ENCODE peak calls at places on chromosome 7, in six cellular contexts. One of them, this sample, is unnamed.

GRCh38 chr7:15352807-15353206 is 209.0 kb downstream of the AGMO start:
- DNase-seq in effector memory CD8-positive, alpha-beta T cell: no peak
- DNase-seq in NCI-H2171 treated with DMSO at 0.1 percent for 48 hours: no peak
- DNase-seq in activated CD8-positive, alpha-beta T cell treated with anti-CD3 and anti-CD28 coated beads, Interleukin-2, amount 10 ng/mL, durations not matched to agents 7 days and 5 days: no peak
- DNase-seq in fibroblast of the aortic adventitia: no peak
- DNase-seq in HEK293T: no peak
- DNase-seq in this sample: no peak

GRCh38 chr7:118153551-118154177 is 30.3 kb upstream of the LSM8 start:
- DNase-seq in effector memory CD8-positive, alpha-beta T cell: peak; percentile 28
- DNase-seq in NCI-H2171 treated with DMSO at 0.1 percent for 48 hours: peak; percentile 41
- DNase-seq in activated CD8-positive, alpha-beta T cell treated with anti-CD3 and anti-CD28 coated beads, Interleukin-2, amount 10 ng/mL, durations not matched to agents 7 days and 5 days: peak; percentile 28
- DNase-seq in fibroblast of the aortic adventitia: peak; percentile 53
- DNase-seq in HEK293T: peak; percentile 13
- DNase-seq in this sample: no peak

GRCh38 chr7:155122831-155123230 is 52.7 kb downstream of the HTR5A start:
- DNase-seq in effector memory CD8-positive, alpha-beta T cell: no peak
- DNase-seq in NCI-H2171 treated with DMSO at 0.1 percent for 48 hours: no peak
- DNase-seq in activated CD8-positive, alpha-beta T cell treated with anti-CD3 and anti-CD28 coated beads, Interleukin-2, amount 10 ng/mL, durations not matched to agents 7 days and 5 days: no peak
- DNase-seq in fibroblast of the aortic adventitia: no peak
- DNase-seq in HEK293T: no peak
- DNase-seq in this sample: no peak

GRCh38 chr7:113113912-113114311 is 4.4 kb downstream of the SMIM30 start:
- DNase-seq in effector memory CD8-positive, alpha-beta T cell: no peak
- DNase-seq in NCI-H2171 treated with DMSO at 0.1 percent for 48 hours: no peak
- DNase-seq in activated CD8-positive, alpha-beta T cell treated with anti-CD3 and anti-CD28 coated beads, Interleukin-2, amount 10 ng/mL, durations not matched to agents 7 days and 5 days: no peak
- DNase-seq in fibroblast of the aortic adventitia: peak; percentile 11
- DNase-seq in HEK293T: peak; percentile 14
- DNase-seq in this sample: no peak

GRCh38 chr7:5417106-5418071 is 6.2 kb downstream of the TNRC18 start:
- DNase-seq in effector memory CD8-positive, alpha-beta T cell: no peak
- DNase-seq in NCI-H2171 treated with DMSO at 0.1 percent for 48 hours: no peak
- DNase-seq in activated CD8-positive, alpha-beta T cell treated with anti-CD3 and anti-CD28 coated beads, Interleukin-2, amount 10 ng/mL, durations not matched to agents 7 days and 5 days: no peak
- DNase-seq in fibroblast of the aortic adventitia: peak; percentile 35
- DNase-seq in HEK293T: no peak
- DNase-seq in this sample: peak; percentile 49

GRCh38 chr7:133246558-133246957 is 6.3 kb upstream of the EXOC4 start:
- DNase-seq in effector memory CD8-positive, alpha-beta T cell: no peak
- DNase-seq in NCI-H2171 treated with DMSO at 0.1 percent for 48 hours: no peak
- DNase-seq in activated CD8-positive, alpha-beta T cell treated with anti-CD3 and anti-CD28 coated beads, Interleukin-2, amount 10 ng/mL, durations not matched to agents 7 days and 5 days: no peak
- DNase-seq in fibroblast of the aortic adventitia: no peak
- DNase-seq in HEK293T: no peak
- DNase-seq in this sample: no peak

GRCh38 chr7:82926477-82926876 is 236.2 kb downstream of the PCLO start:
- DNase-seq in effector memory CD8-positive, alpha-beta T cell: no peak
- DNase-seq in NCI-H2171 treated with DMSO at 0.1 percent for 48 hours: peak; percentile 49
- DNase-seq in activated CD8-positive, alpha-beta T cell treated with anti-CD3 and anti-CD28 coated beads, Interleukin-2, amount 10 ng/mL, durations not matched to agents 7 days and 5 days: no peak
- DNase-seq in fibroblast of the aortic adventitia: no peak
- DNase-seq in HEK293T: no peak
- DNase-seq in this sample: no peak

GRCh38 chr7:75575488-75576112 is 83.5 kb downstream of the SPDYE5 start:
- DNase-seq in effector memory CD8-positive, alpha-beta T cell: no peak
- DNase-seq in NCI-H2171 treated with DMSO at 0.1 percent for 48 hours: peak; percentile 24
- DNase-seq in activated CD8-positive, alpha-beta T cell treated with anti-CD3 and anti-CD28 coated beads, Interleukin-2, amount 10 ng/mL, durations not matched to agents 7 days and 5 days: no peak
- DNase-seq in fibroblast of the aortic adventitia: peak; percentile 3
- DNase-seq in HEK293T: no peak
- DNase-seq in this sample: no peak

GRCh38 chr7:29945259-29945809 is 44.3 kb downstream of the SCRN1 start:
- DNase-seq in effector memory CD8-positive, alpha-beta T cell: no peak
- DNase-seq in NCI-H2171 treated with DMSO at 0.1 percent for 48 hours: no peak
- DNase-seq in activated CD8-positive, alpha-beta T cell treated with anti-CD3 and anti-CD28 coated beads, Interleukin-2, amount 10 ng/mL, durations not matched to agents 7 days and 5 days: no peak
- DNase-seq in fibroblast of the aortic adventitia: peak; percentile 10
- DNase-seq in HEK293T: no peak
- DNase-seq in this sample: no peak

GRCh38 chr7:107746006-107746405 is 2.1 kb downstream of the CBLL1 start:
- DNase-seq in effector memory CD8-positive, alpha-beta T cell: no peak
- DNase-seq in NCI-H2171 treated with DMSO at 0.1 percent for 48 hours: no peak
- DNase-seq in activated CD8-positive, alpha-beta T cell treated with anti-CD3 and anti-CD28 coated beads, Interleukin-2, amount 10 ng/mL, durations not matched to agents 7 days and 5 days: no peak
- DNase-seq in fibroblast of the aortic adventitia: no peak
- DNase-seq in HEK293T: no peak
- DNase-seq in this sample: no peak

GRCh38 chr7:112103246-112103645 is 103.0 kb downstream of the DOCK4 start:
- DNase-seq in effector memory CD8-positive, alpha-beta T cell: no peak
- DNase-seq in NCI-H2171 treated with DMSO at 0.1 percent for 48 hours: no peak
- DNase-seq in activated CD8-positive, alpha-beta T cell treated with anti-CD3 and anti-CD28 coated beads, Interleukin-2, amount 10 ng/mL, durations not matched to agents 7 days and 5 days: no peak
- DNase-seq in fibroblast of the aortic adventitia: no peak
- DNase-seq in HEK293T: no peak
- DNase-seq in this sample: no peak

GRCh38 chr7:1885465-1886226 is 215.6 kb downstream of the ELFN1 start:
- DNase-seq in effector memory CD8-positive, alpha-beta T cell: no peak
- DNase-seq in NCI-H2171 treated with DMSO at 0.1 percent for 48 hours: no peak
- DNase-seq in activated CD8-positive, alpha-beta T cell treated with anti-CD3 and anti-CD28 coated beads, Interleukin-2, amount 10 ng/mL, durations not matched to agents 7 days and 5 days: no peak
- DNase-seq in fibroblast of the aortic adventitia: no peak
- DNase-seq in HEK293T: no peak
- DNase-seq in this sample: peak; percentile 76

GRCh38 chr7:31261373-31261772 is 79.2 kb downstream of the NEUROD6 start:
- DNase-seq in effector memory CD8-positive, alpha-beta T cell: no peak
- DNase-seq in NCI-H2171 treated with DMSO at 0.1 percent for 48 hours: no peak
- DNase-seq in activated CD8-positive, alpha-beta T cell treated with anti-CD3 and anti-CD28 coated beads, Interleukin-2, amount 10 ng/mL, durations not matched to agents 7 days and 5 days: no peak
- DNase-seq in fibroblast of the aortic adventitia: no peak
- DNase-seq in HEK293T: no peak
- DNase-seq in this sample: no peak

GRCh38 chr7:130733866-130734524 is at the start of gene KLF14:
- DNase-seq in effector memory CD8-positive, alpha-beta T cell: peak; percentile 15
- DNase-seq in NCI-H2171 treated with DMSO at 0.1 percent for 48 hours: peak; percentile 42
- DNase-seq in activated CD8-positive, alpha-beta T cell treated with anti-CD3 and anti-CD28 coated beads, Interleukin-2, amount 10 ng/mL, durations not matched to agents 7 days and 5 days: peak; percentile 36
- DNase-seq in fibroblast of the aortic adventitia: no peak
- DNase-seq in HEK293T: peak; percentile 61
- DNase-seq in this sample: peak; percentile 83

GRCh38 chr7:137791947-137792346 is 54.8 kb downstream of the DGKI start:
- DNase-seq in effector memory CD8-positive, alpha-beta T cell: no peak
- DNase-seq in NCI-H2171 treated with DMSO at 0.1 percent for 48 hours: no peak
- DNase-seq in activated CD8-positive, alpha-beta T cell treated with anti-CD3 and anti-CD28 coated beads, Interleukin-2, amount 10 ng/mL, durations not matched to agents 7 days and 5 days: no peak
- DNase-seq in fibroblast of the aortic adventitia: no peak
- DNase-seq in HEK293T: no peak
- DNase-seq in this sample: no peak

GRCh38 chr7:91168766-91169518 is 95.3 kb upstream of the FZD1 start:
- DNase-seq in effector memory CD8-positive, alpha-beta T cell: no peak
- DNase-seq in NCI-H2171 treated with DMSO at 0.1 percent for 48 hours: peak; percentile 16
- DNase-seq in activated CD8-positive, alpha-beta T cell treated with anti-CD3 and anti-CD28 coated beads, Interleukin-2, amount 10 ng/mL, durations not matched to agents 7 days and 5 days: no peak
- DNase-seq in fibroblast of the aortic adventitia: no peak
- DNase-seq in HEK293T: no peak
- DNase-seq in this sample: no peak

GRCh38 chr7:130896051-130896881 is 162.3 kb upstream of the KLF14 start:
- DNase-seq in effector memory CD8-positive, alpha-beta T cell: no peak
- DNase-seq in NCI-H2171 treated with DMSO at 0.1 percent for 48 hours: peak; percentile 94
- DNase-seq in activated CD8-positive, alpha-beta T cell treated with anti-CD3 and anti-CD28 coated beads, Interleukin-2, amount 10 ng/mL, durations not matched to agents 7 days and 5 days: no peak
- DNase-seq in fibroblast of the aortic adventitia: no peak
- DNase-seq in HEK293T: no peak
- DNase-seq in this sample: no peak

GRCh38 chr7:570801-571070 is 51.1 kb upstream of the PDGFA start:
- DNase-seq in effector memory CD8-positive, alpha-beta T cell: no peak
- DNase-seq in NCI-H2171 treated with DMSO at 0.1 percent for 48 hours: no peak
- DNase-seq in activated CD8-positive, alpha-beta T cell treated with anti-CD3 and anti-CD28 coated beads, Interleukin-2, amount 10 ng/mL, durations not matched to agents 7 days and 5 days: no peak
- DNase-seq in fibroblast of the aortic adventitia: no peak
- DNase-seq in HEK293T: no peak
- DNase-seq in this sample: peak; percentile 75

GRCh38 chr7:137987563-137987962 is 14.3 kb downstream of the CREB3L2 start:
- DNase-seq in effector memory CD8-positive, alpha-beta T cell: no peak
- DNase-seq in NCI-H2171 treated with DMSO at 0.1 percent for 48 hours: no peak
- DNase-seq in activated CD8-positive, alpha-beta T cell treated with anti-CD3 and anti-CD28 coated beads, Interleukin-2, amount 10 ng/mL, durations not matched to agents 7 days and 5 days: no peak
- DNase-seq in fibroblast of the aortic adventitia: no peak
- DNase-seq in HEK293T: no peak
- DNase-seq in this sample: no peak

GRCh38 chr7:10756981-10757380 is 216.7 kb upstream of the PHF14 start:
- DNase-seq in effector memory CD8-positive, alpha-beta T cell: no peak
- DNase-seq in NCI-H2171 treated with DMSO at 0.1 percent for 48 hours: no peak
- DNase-seq in activated CD8-positive, alpha-beta T cell treated with anti-CD3 and anti-CD28 coated beads, Interleukin-2, amount 10 ng/mL, durations not matched to agents 7 days and 5 days: no peak
- DNase-seq in fibroblast of the aortic adventitia: no peak
- DNase-seq in HEK293T: no peak
- DNase-seq in this sample: no peak

GRCh38 chr7:141575654-141576448 is 24.6 kb downstream of the AGK start:
- DNase-seq in effector memory CD8-positive, alpha-beta T cell: no peak
- DNase-seq in NCI-H2171 treated with DMSO at 0.1 percent for 48 hours: no peak
- DNase-seq in activated CD8-positive, alpha-beta T cell treated with anti-CD3 and anti-CD28 coated beads, Interleukin-2, amount 10 ng/mL, durations not matched to agents 7 days and 5 days: no peak
- DNase-seq in fibroblast of the aortic adventitia: no peak
- DNase-seq in HEK293T: no peak
- DNase-seq in this sample: no peak

GRCh38 chr7:36021367-36021766 is 131.7 kb upstream of the EEPD1 start:
- DNase-seq in effector memory CD8-positive, alpha-beta T cell: no peak
- DNase-seq in NCI-H2171 treated with DMSO at 0.1 percent for 48 hours: no peak
- DNase-seq in activated CD8-positive, alpha-beta T cell treated with anti-CD3 and anti-CD28 coated beads, Interleukin-2, amount 10 ng/mL, durations not matched to agents 7 days and 5 days: no peak
- DNase-seq in fibroblast of the aortic adventitia: peak; percentile 16
- DNase-seq in HEK293T: no peak
- DNase-seq in this sample: no peak

GRCh38 chr7:2738110-2738509 is 50.1 kb downstream of the AMZ1 start:
- DNase-seq in effector memory CD8-positive, alpha-beta T cell: no peak
- DNase-seq in NCI-H2171 treated with DMSO at 0.1 percent for 48 hours: peak; percentile 71
- DNase-seq in activated CD8-positive, alpha-beta T cell treated with anti-CD3 and anti-CD28 coated beads, Interleukin-2, amount 10 ng/mL, durations not matched to agents 7 days and 5 days: no peak
- DNase-seq in fibroblast of the aortic adventitia: no peak
- DNase-seq in HEK293T: no peak
- DNase-seq in this sample: no peak

GRCh38 chr7:12581897-12582296 is 11.4 kb downstream of the SCIN start:
- DNase-seq in effector memory CD8-positive, alpha-beta T cell: no peak
- DNase-seq in NCI-H2171 treated with DMSO at 0.1 percent for 48 hours: no peak
- DNase-seq in activated CD8-positive, alpha-beta T cell treated with anti-CD3 and anti-CD28 coated beads, Interleukin-2, amount 10 ng/mL, durations not matched to agents 7 days and 5 days: no peak
- DNase-seq in fibroblast of the aortic adventitia: no peak
- DNase-seq in HEK293T: no peak
- DNase-seq in this sample: no peak

GRCh38 chr7:50595538-50596102 is 30.4 kb upstream of the DDC start:
- DNase-seq in effector memory CD8-positive, alpha-beta T cell: peak; percentile 12
- DNase-seq in NCI-H2171 treated with DMSO at 0.1 percent for 48 hours: peak; percentile 30
- DNase-seq in activated CD8-positive, alpha-beta T cell treated with anti-CD3 and anti-CD28 coated beads, Interleukin-2, amount 10 ng/mL, durations not matched to agents 7 days and 5 days: no peak
- DNase-seq in fibroblast of the aortic adventitia: peak; percentile 57
- DNase-seq in HEK293T: peak; percentile 51
- DNase-seq in this sample: no peak